ENCODE peak calls at places on chromosomes 1 and 21, in four cellular contexts. D, H, Q and E are unnamed samples.
A peak's percentile ranks its signal among the peaks of the same experiment; 100 is the strongest.

GRCh38 chr1:160083968-160084770 is 2.8 kb downstream of the KCNJ9 start:
- DNase-seq in D (no peak), H (peak; percentile 31), Q (no peak), E (peak; percentile 73)

GRCh38 chr1:220121791-220122530 is 28.0 kb downstream of the IARS2 start:
- DNase-seq in D (no peak), H (no peak), Q (no peak), E (no peak)

GRCh38 chr1:7526867-7527732 is 244.0 kb upstream of the VAMP3 start:
- DNase-seq in D (no peak), H (peak; percentile 26), Q (no peak), E (no peak)

GRCh38 chr1:86687595-86687994 is 16.8 kb upstream of the SH3GLB1 start:
- DNase-seq in D (no peak), H (no peak), Q (no peak), E (no peak)

GRCh38 chr1:180360333-180361075 is 130.4 kb downstream of the LHX4 start:
- DNase-seq in D (no peak), H (peak; percentile 62), Q (no peak), E (no peak)

GRCh38 chr1:32872189-32872898 is 1.6 kb upstream of the FNDC5 start:
- DNase-seq in D (peak; percentile 35), H (peak; percentile 20), Q (no peak), E (peak; percentile 40)

GRCh38 chr1:153357076-153357852 is 390 bp upstream of the S100A9 start:
- DNase-seq in D (peak; percentile 94), H (no peak), Q (no peak), E (no peak)

GRCh38 chr1:14421977-14422609 is 176.4 kb upstream of the KAZN start:
- DNase-seq in D (no peak), H (no peak), Q (no peak), E (no peak)

GRCh38 chr1:56413671-56414199 is 165.6 kb downstream of the PLPP3 start:
- DNase-seq in D (no peak), H (no peak), Q (no peak), E (no peak)

GRCh38 chr1:10132852-10133251 is 77.5 kb upstream of the KIF1B start:
- DNase-seq in D (no peak), H (no peak), Q (no peak), E (no peak)

GRCh38 chr1:242208021-242208420 is 209.1 kb upstream of the MAP1LC3C start:
- DNase-seq in D (no peak), H (no peak), Q (no peak), E (no peak)

GRCh38 chr1:229570305-229570704 is 11.8 kb upstream of the ABCB10 start:
- DNase-seq in D (no peak), H (no peak), Q (no peak), E (no peak)

GRCh38 chr21:28975401-28975800 is 17.3 kb downstream of the LTN1 start:
- DNase-seq in D (no peak), H (peak; percentile 54), Q (no peak), E (no peak)

GRCh38 chr1:6673816-6674398 is 27.7 kb downstream of the DNAJC11 start:
- DNase-seq in D (no peak), H (no peak), Q (no peak), E (no peak)

GRCh38 chr1:227788279-227789041 is 27.0 kb upstream of the PRSS38 start:
- DNase-seq in D (peak; percentile 48), H (peak; percentile 44), Q (no peak), E (no peak)

GRCh38 chr1:237851209-237851845 is 39.4 kb downstream of the ZP4 start:
- DNase-seq in D (no peak), H (peak; percentile 50), Q (peak; percentile 18), E (no peak)

GRCh38 chr21:38950388-38951094 is 144.8 kb downstream of the ETS2 start:
- DNase-seq in D (no peak), H (peak; percentile 75), Q (no peak), E (no peak)

GRCh38 chr1:10682449-10683365 is 113.7 kb downstream of the CASZ1 start:
- DNase-seq in D (no peak), H (no peak), Q (no peak), E (no peak)

GRCh38 chr1:7609311-7609994 is 161.6 kb upstream of the VAMP3 start:
- DNase-seq in D (no peak), H (no peak), Q (no peak), E (no peak)

GRCh38 chr1:19768321-19769210 is 31.1 kb downstream of the TMCO4 start:
- DNase-seq in D (no peak), H (no peak), Q (no peak), E (no peak)

GRCh38 chr1:9406111-9406510 is 113.4 kb downstream of the SPSB1 start:
- DNase-seq in D (no peak), H (no peak), Q (no peak), E (peak; percentile 28)

GRCh38 chr1:236370397-236370796 is 23.7 kb upstream of the EDARADD start:
- DNase-seq in D (no peak), H (no peak), Q (no peak), E (no peak)

GRCh38 chr1:104630567-104630966 is 880.9 kb downstream of the AMY1C start:
- DNase-seq in D (no peak), H (no peak), Q (no peak), E (no peak)

GRCh38 chr21:24375201-24375600 is 1232.1 kb downstream of the MRPL39 start:
- DNase-seq in D (no peak), H (no peak), Q (no peak), E (peak; percentile 0)

GRCh38 chr1:223652436-223652901 is 13.0 kb downstream of the CAPN8 start:
- DNase-seq in D (peak; percentile 74), H (peak; percentile 18), Q (no peak), E (no peak)

GRCh38 chr1:154998818-154999650 is 3.6 kb upstream of the ZBTB7B start:
- DNase-seq in D (no peak), H (peak; percentile 51), Q (no peak), E (peak; percentile 50)

GRCh38 chr1:39981957-39982356 is 27.0 kb downstream of the MFSD2A start:
- DNase-seq in D (peak; percentile 93), H (peak; percentile 92), Q (peak; percentile 17), E (no peak)

GRCh38 chr1:235913311-235913710 is 46.6 kb upstream of the LYST start:
- DNase-seq in D (no peak), H (peak; percentile 50), Q (no peak), E (no peak)